ENCODE peak calls at places on chromosomes 12 and 14, in eight cellular contexts. K is lower lobe of right lung, I is keratinocyte, H is heart right ventricle, E is Peyer's patch, S is skeletal muscle cell, J is right lobe of liver, N is transverse colon. D is an unnamed sample.

GRCh38 chr14:87179936-87180335 is 813.0 kb downstream of the GALC start:
- DNase-seq in K (no peak), E (no peak), I (no peak), H (no peak), J (no peak), N (no peak), S (no peak), D (no peak)

GRCh38 chr14:59332727-59333126 is 132.5 kb downstream of the GPR135 start:
- DNase-seq in I (no peak), N (no peak), K (no peak), J (no peak), S (peak), H (no peak), E (no peak), D (no peak)

GRCh38 chr12:94873368-94874085 is 130.0 kb downstream of the NDUFA12 start:
- DNase-seq in I (no peak), S (no peak), N (peak), H (peak), E (no peak), J (no peak), K (no peak), D (peak)

GRCh38 chr12:104734541-104735075 is 223.5 kb downstream of the SLC41A2 start:
- DNase-seq in J (no peak), K (no peak), H (no peak), I (no peak), E (no peak), N (no peak), S (no peak), D (no peak)

GRCh38 chr12:130334937-130335336 is 2.8 kb upstream of the PIWIL1 start:
- DNase-seq in H (no peak), J (no peak), E (no peak), N (no peak), K (no peak), I (peak), S (no peak), D (no peak)

GRCh38 chr12:113244015-113244983 is 23.0 kb downstream of the TPCN1 start:
- DNase-seq in H (peak), S (no peak), I (no peak), N (peak), J (peak), E (peak), K (peak), D (no peak)

GRCh38 chr12:28172434-28173030 is 17.7 kb upstream of the CCDC91 start:
- DNase-seq in E (no peak), H (no peak), K (no peak), N (peak), I (no peak), S (peak), J (no peak), D (peak)

GRCh38 chr14:68715032-68715924 is 77.6 kb downstream of the ZFP36L1 start:
- DNase-seq in K (no peak), J (no peak), S (peak), E (no peak), I (no peak), N (no peak), H (no peak), D (no peak)

GRCh38 chr12:28742791-28743190 is 406.3 kb upstream of the FAR2 start:
- DNase-seq in E (no peak), H (no peak), K (no peak), J (no peak), S (peak), N (no peak), I (no peak), D (no peak)

GRCh38 chr12:89183985-89184435 is 168.3 kb downstream of the DUSP6 start:
- DNase-seq in J (no peak), E (no peak), H (peak), S (peak), N (peak), K (peak), I (no peak), D (no peak)

GRCh38 chr14:24944800-24945199 is 105.1 kb downstream of the STXBP6 start:
- DNase-seq in S (no peak), J (no peak), H (no peak), N (no peak), I (no peak), E (no peak), K (no peak), D (no peak)

GRCh38 chr12:71938728-71939385 is at the start of gene TPH2:
- DNase-seq in S (no peak), H (peak), J (peak), K (peak), I (no peak), E (no peak), N (peak), D (peak)

GRCh38 chr12:93790472-93791152 is 113.4 kb downstream of the CRADD start:
- DNase-seq in K (no peak), N (no peak), E (no peak), I (peak), S (peak), H (no peak), J (no peak), D (no peak)

GRCh38 chr14:23877111-23877510 is 76.5 kb upstream of the DHRS4 start:
- DNase-seq in E (no peak), K (no peak), J (no peak), H (no peak), N (no peak), I (no peak), S (no peak), D (no peak)

GRCh38 chr12:54526800-54527630 is 22.4 kb upstream of the PDE1B start:
- DNase-seq in K (no peak), I (no peak), J (no peak), E (no peak), S (no peak), H (peak), N (peak), D (peak)

GRCh38 chr12:50387972-50388478 is 8.4 kb downstream of the FAM186A start:
- DNase-seq in S (no peak), H (no peak), K (no peak), N (no peak), J (no peak), I (no peak), E (no peak), D (peak)

GRCh38 chr12:82937151-82937550 is 250.4 kb downstream of the TMTC2 start:
- DNase-seq in H (no peak), I (no peak), N (no peak), E (no peak), J (no peak), S (no peak), K (no peak), D (no peak)

GRCh38 chr14:20682127-20682434 is 2.3 kb upstream of the RNASE4 start:
- DNase-seq in E (no peak), H (no peak), J (no peak), S (no peak), I (no peak), K (no peak), N (no peak), D (no peak)

GRCh38 chr12:51262758-51263177 is 7.4 kb downstream of the SMAGP start:
- DNase-seq in N (peak), H (no peak), I (no peak), J (no peak), K (peak), S (no peak), E (peak), D (no peak)

GRCh38 chr14:97379091-97379531 is 581.9 kb downstream of the VRK1 start:
- DNase-seq in E (no peak), K (no peak), N (peak), H (no peak), S (no peak), I (no peak), J (no peak), D (no peak)

GRCh38 chr12:110534811-110535210 is 32.7 kb downstream of the RAD9B start:
- DNase-seq in H (no peak), I (no peak), N (no peak), J (no peak), E (no peak), K (no peak), S (no peak), D (no peak)

GRCh38 chr12:23540572-23540971 is 408.9 kb downstream of the SOX5 start:
- DNase-seq in J (no peak), N (no peak), I (no peak), E (no peak), S (no peak), H (no peak), K (no peak), D (no peak)

GRCh38 chr12:124361074-124361965 is 66.4 kb downstream of the RFLNA start:
- DNase-seq in H (no peak), N (peak), S (no peak), E (peak), K (no peak), I (no peak), J (peak), D (no peak)

GRCh38 chr12:126734738-126735137 is 1532.2 kb upstream of the TMEM132C start:
- DNase-seq in E (no peak), H (no peak), S (no peak), J (no peak), N (no peak), I (no peak), K (no peak), D (no peak)

GRCh38 chr12:117143008-117143532 is 43.9 kb upstream of the TESC start:
- DNase-seq in E (no peak), K (no peak), H (no peak), J (peak), S (peak), I (no peak), N (no peak), D (no peak)

GRCh38 chr14:101817511-101818001 is 56.0 kb downstream of the PPP2R5C start:
- DNase-seq in I (no peak), J (no peak), H (no peak), S (no peak), E (no peak), K (no peak), N (no peak), D (no peak)

GRCh38 chr14:49972199-49972671 is 79.4 kb downstream of the ARF6 start:
- DNase-seq in H (no peak), N (peak), I (peak), K (no peak), E (no peak), S (peak), J (no peak), D (no peak)

GRCh38 chr12:101582937-101583336 is 11.8 kb upstream of the MYBPC1 start:
- DNase-seq in H (no peak), J (no peak), E (no peak), S (no peak), K (no peak), N (no peak), I (no peak), D (peak)

DNA sequence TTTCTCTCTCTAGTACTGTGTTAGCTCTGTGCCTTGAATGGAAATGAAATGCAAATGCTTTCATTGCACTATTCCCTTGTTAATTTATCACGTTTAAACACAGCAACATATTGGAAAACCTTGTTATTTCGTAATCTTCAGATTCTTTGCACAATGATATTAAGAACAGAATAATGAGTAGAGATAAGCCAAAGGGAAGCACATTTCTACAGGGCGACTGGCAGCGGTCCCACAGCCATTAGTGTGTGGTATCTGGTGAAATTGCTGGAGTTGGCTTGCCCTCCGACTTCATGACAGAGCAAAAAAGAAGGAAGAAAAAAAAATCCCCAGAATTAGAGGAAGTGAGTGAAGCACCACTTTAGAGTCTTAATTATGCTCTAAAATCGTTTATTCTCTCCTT is 166.2 kb upstream of the E2F7 start:
- DNase-seq in I (no peak), H (peak), E (peak), N (peak), J (no peak), S (peak), K (peak), D (no peak)
- H3K4me3 ChIP-seq in I (no peak), H (no peak), E (no peak), N (no peak), J (no peak), S (no peak), K (no peak), D (no peak)

GRCh38 chr12:49341777-49342065 is 4.7 kb upstream of the C1QL4 start:
- DNase-seq in H (no peak), I (no peak), S (no peak), N (no peak), E (no peak), K (no peak), J (no peak), D (no peak)
- H3K4me3 ChIP-seq in H (peak), I (no peak), S (peak), N (peak), E (peak), K (peak), J (no peak), D (peak)

GRCh38 chr12:108511633-108512540 is 3.2 kb upstream of the FICD start:
- DNase-seq in E (peak), S (no peak), N (peak), K (peak), I (no peak), H (peak), J (no peak), D (peak)
- H3K4me3 ChIP-seq in E (no peak), S (no peak), N (no peak), K (no peak), I (no peak), H (no peak), J (no peak), D (no peak)

GRCh38 chr14:75522919-75523318 is 650 bp downstream of the BATF start:
- DNase-seq in J (no peak), S (no peak), E (no peak), H (no peak), N (no peak), I (no peak), K (no peak), D (no peak)
- H3K4me3 ChIP-seq in J (no peak), S (no peak), E (peak), H (peak), N (peak), I (no peak), K (peak), D (no peak)